ENCODE peak calls at places on chromosomes 13 and 19, in four cellular contexts. W is effector memory CD4-positive, alpha-beta T cell; J is left lung; U is PC-3. F is an unnamed sample. For H3K36me3, the result is how much of the 10 kb centered on the place peaks cover.

GRCh38 chr19:35533822-35534521 is 716 bp downstream of the GAPDHS start:
- DNase-seq in W (no peak), J (peak), U (no peak), F (peak)

GRCh38 chr13:62846302-62846701 is 1430.7 kb upstream of the PCDH20 start:
- DNase-seq in W (no peak), J (no peak), U (peak), F (no peak)

GRCh38 chr19:41928754-41929535 is 696 bp upstream of the ERFL start:
- DNase-seq in W (no peak), J (no peak), U (no peak), F (no peak)

GRCh38 chr13:85091835-85092234 is 707.4 kb downstream of the SLITRK6 start:
- DNase-seq in W (no peak), J (no peak), U (no peak), F (no peak)

GRCh38 chr13:40960721-40961120 is 58.4 kb downstream of the ELF1 start:
- DNase-seq in W (no peak), J (no peak), U (no peak), F (no peak)

GRCh38 chr13:110944121-110944967 is 29.5 kb upstream of the ANKRD10 start:
- DNase-seq in W (no peak), J (no peak), U (peak), F (peak)

GRCh38 chr13:106029901-106030300 is 505.6 kb downstream of the EFNB2 start:
- DNase-seq in W (no peak), J (no peak), U (no peak), F (no peak)

GRCh38 chr13:99971576-99972189 is at the start of gene ZIC5:
- DNase-seq in W (no peak), J (peak), U (no peak), F (no peak)

GRCh38 chr13:62933809-62934208 is 1518.2 kb upstream of the PCDH20 start:
- DNase-seq in W (no peak), J (no peak), U (no peak), F (no peak)

GRCh38 chr13:113119166-113119821 is 3.3 kb upstream of the F10 start:
- DNase-seq in W (no peak), J (peak), U (no peak), F (no peak)

GRCh38 chr13:25135896-25136295 is 36.2 kb downstream of the AMER2 start:
- DNase-seq in W (no peak), J (no peak), U (no peak), F (no peak)

GRCh38 chr19:1264801-1265610 is 4.1 kb upstream of the CIRBP start:
- DNase-seq in W (no peak), J (peak), U (peak), F (peak)

GRCh38 chr13:45564108-45564507 is 51.4 kb downstream of the ERICH6B start:
- DNase-seq in W (no peak), J (no peak), U (peak), F (peak)

GRCh38 chr19:932647-933552 is 7.1 kb downstream of the ARID3A start:
- DNase-seq in W (no peak), J (peak), U (no peak), F (peak)

GRCh38 chr19:17541184-17541759 is 14.2 kb upstream of the COLGALT1 start:
- DNase-seq in W (no peak), J (no peak), U (no peak), F (no peak)

GRCh38 chr19:20926796-20927195 is 3.7 kb downstream of the ZNF85 start:
- DNase-seq in W (no peak), J (no peak), U (no peak), F (no peak)

GRCh38 chr13:38376551-38376950 is 26.9 kb downstream of the UFM1 start:
- DNase-seq in W (no peak), J (no peak), U (no peak), F (no peak)

GRCh38 chr19:16301999-16302694 is 22.5 kb upstream of the KLF2 start:
- DNase-seq in W (no peak), J (no peak), U (peak), F (peak)

GRCh38 chr19:57818378-57818777 is 3.7 kb upstream of the ZNF552 start:
- DNase-seq in W (no peak), J (no peak), U (no peak), F (no peak)

GRCh38 chr19:16922592-16922934 is 33.8 kb downstream of the F2RL3 start:
- DNase-seq in W (no peak), J (no peak), U (no peak), F (no peak)

GRCh38 chr19:858868-859843 is at the start of gene CFD:
- DNase-seq in W (no peak), J (peak), U (no peak), F (no peak)

GRCh38 chr13:51562011-51562671 is 22.1 kb upstream of the WDFY2 start:
- DNase-seq in W (no peak), J (no peak), U (no peak), F (no peak)

GRCh38 chr13:46655727-46656180 is 102.8 kb downstream of the LRCH1 start:
- DNase-seq in W (no peak), J (no peak), U (no peak), F (peak)

GRCh38 chr13:41833201-41833600 is 127.7 kb downstream of the VWA8 start:
- DNase-seq in W (no peak), J (peak), U (peak), F (no peak)

GRCh38 chr19:31438401-31439269 is 89.4 kb upstream of the TSHZ3 start:
- DNase-seq in W (no peak), J (no peak), U (no peak), F (no peak)

GRCh38 chr13:78022164-78022877 is 103.7 kb upstream of the EDNRB start:
- DNase-seq in W (peak), J (no peak), U (peak), F (peak)

GRCh38 chr19:29687244-29687896 is 22.1 kb downstream of the PLEKHF1 start:
- DNase-seq in W (no peak), J (peak), U (peak), F (peak)

GRCh38 chr13:35963982-35964665 is 167.1 kb downstream of the DCLK1 start:
- DNase-seq in W (no peak), J (no peak), U (no peak), F (no peak)

GRCh38 chr19:12774588-12775555 is at the start of gene HOOK2:
- DNase-seq in W (peak), J (peak), U (peak), F (no peak)

GRCh38 chr19:19098703-19099632 is 35.2 kb downstream of the SLC25A42 start:
- DNase-seq in W (no peak), J (no peak), U (no peak), F (no peak)

DNA sequence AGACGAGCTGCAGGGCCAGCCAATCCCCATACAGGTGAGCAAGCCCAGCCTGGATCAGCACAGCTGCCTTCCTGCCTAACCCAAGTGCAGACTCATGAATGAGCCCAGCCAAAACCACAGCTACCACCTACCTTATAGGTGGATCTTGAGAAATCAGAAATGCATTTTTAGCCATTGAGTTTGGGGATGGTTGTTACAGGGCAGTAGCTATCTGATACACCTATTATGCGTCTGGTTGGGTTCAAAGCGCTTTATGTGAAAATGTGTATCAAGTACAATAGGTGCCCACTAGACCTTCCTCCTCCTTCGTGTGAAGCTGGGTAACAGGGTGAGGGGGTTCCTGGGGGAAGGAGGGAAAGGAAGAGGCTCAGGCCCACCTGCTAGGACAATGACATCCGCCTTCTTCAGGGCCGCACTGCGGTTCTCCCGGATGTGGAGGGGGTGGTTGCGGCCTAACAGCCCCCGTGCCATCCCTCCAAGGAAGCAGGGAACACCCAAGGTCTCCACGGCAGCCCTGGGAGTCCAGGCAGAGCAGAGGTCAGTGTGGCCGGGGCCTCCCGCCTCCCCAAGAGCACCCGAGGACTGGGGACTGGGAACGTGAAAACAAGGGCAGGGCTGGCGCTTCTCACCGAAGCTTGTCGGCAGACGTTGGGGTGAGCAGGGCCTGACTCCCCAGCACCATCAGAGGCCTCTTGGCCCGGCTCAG is 11.7 kb downstream of the SYDE1 start:
- DNase-seq in W (no peak), J (no peak), U (no peak), F (no peak)
- H3K36me3 ChIP-seq in W (half or more), J (under half), U (under half), F (half or more)

DNA sequence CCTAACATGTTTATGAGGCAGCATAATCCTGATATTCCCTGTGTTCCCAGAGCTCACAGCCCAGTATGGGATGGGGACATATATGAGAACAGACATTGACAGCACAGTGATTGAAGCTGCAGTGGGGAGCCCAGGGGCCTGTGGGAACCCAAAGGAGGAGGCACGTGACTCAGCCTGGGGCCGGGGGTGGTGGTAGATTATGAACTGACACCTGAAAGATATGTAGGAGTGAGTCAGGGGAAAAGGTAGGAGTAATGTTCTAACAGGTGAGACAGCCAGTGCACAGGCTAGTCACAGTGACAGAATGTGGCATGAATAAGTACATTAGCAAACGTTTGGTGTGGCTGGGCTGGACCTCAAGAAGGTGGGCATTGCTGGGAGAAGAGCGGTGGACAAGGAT is 29.0 kb downstream of the CKM start:
- DNase-seq in W (no peak), J (no peak), U (peak), F (no peak)
- H3K36me3 ChIP-seq in W (under half), J (under half), U (under half), F (under half)

GRCh38 chr19:49098795-49099194 is 13.5 kb downstream of the SNRNP70 start:
- DNase-seq in W (no peak), J (no peak), U (no peak), F (no peak)
- H3K36me3 ChIP-seq in W (half or more), J (under half), U (under half), F (half or more)

DNA sequence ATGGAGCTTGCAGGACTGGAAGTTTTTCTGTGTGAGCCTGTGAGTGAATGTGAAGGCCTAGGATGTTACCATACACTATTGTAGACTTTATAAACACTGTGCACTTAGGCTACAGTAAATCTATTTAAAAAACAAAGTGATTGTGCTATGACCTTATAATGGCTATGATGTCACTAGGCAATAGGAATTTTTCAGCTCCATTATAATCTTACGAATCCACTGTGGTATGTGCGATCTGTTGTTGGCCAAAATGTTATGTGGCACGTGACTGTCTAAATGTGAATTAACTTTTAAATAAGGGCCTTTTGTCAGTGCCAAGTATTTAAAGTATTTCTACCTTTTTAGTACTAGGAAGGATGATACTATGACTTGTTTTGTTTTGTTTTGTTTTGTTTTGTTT is 54.9 kb downstream of the DPY19L3 start:
- DNase-seq in W (no peak), J (no peak), U (no peak), F (no peak)
- H3K36me3 ChIP-seq in W (under half), J (under half), U (under half), F (under half)

GRCh38 chr19:40762754-40763153 is 11.8 kb downstream of the SNRPA start:
- DNase-seq in W (no peak), J (no peak), U (no peak), F (no peak)

GRCh38 chr19:40756502-40757110 is 5.6 kb downstream of the SNRPA start:
- DNase-seq in W (peak), J (no peak), U (peak), F (no peak)

GRCh38 chr19:40758491-40758890 is 7.5 kb downstream of the SNRPA start:
- DNase-seq in W (no peak), J (no peak), U (no peak), F (no peak)

GRCh38 chr19:40755248-40755624 is 4.2 kb downstream of the SNRPA start:
- DNase-seq in W (no peak), J (no peak), U (no peak), F (no peak)

GRCh38 chr19:40759352-40759751 is 8.3 kb downstream of the SNRPA start:
- DNase-seq in W (no peak), J (peak), U (no peak), F (no peak)
- H3K36me3 ChIP-seq in W (half or more), J (under half), U (half or more), F (half or more)

GRCh38 chr19:10136936-10137335 is 17.2 kb upstream of the EIF3G start:
- DNase-seq in W (no peak), J (no peak), U (no peak), F (no peak)

GRCh38 chr19:10137751-10138682 is 18.3 kb upstream of the EIF3G start:
- DNase-seq in W (no peak), J (no peak), U (no peak), F (no peak)

GRCh38 chr19:10139952-10140351 is 20.3 kb upstream of the EIF3G start:
- DNase-seq in W (no peak), J (no peak), U (no peak), F (no peak)

GRCh38 chr19:10141479-10141878 is 21.8 kb upstream of the EIF3G start:
- DNase-seq in W (no peak), J (no peak), U (no peak), F (no peak)

DNA sequence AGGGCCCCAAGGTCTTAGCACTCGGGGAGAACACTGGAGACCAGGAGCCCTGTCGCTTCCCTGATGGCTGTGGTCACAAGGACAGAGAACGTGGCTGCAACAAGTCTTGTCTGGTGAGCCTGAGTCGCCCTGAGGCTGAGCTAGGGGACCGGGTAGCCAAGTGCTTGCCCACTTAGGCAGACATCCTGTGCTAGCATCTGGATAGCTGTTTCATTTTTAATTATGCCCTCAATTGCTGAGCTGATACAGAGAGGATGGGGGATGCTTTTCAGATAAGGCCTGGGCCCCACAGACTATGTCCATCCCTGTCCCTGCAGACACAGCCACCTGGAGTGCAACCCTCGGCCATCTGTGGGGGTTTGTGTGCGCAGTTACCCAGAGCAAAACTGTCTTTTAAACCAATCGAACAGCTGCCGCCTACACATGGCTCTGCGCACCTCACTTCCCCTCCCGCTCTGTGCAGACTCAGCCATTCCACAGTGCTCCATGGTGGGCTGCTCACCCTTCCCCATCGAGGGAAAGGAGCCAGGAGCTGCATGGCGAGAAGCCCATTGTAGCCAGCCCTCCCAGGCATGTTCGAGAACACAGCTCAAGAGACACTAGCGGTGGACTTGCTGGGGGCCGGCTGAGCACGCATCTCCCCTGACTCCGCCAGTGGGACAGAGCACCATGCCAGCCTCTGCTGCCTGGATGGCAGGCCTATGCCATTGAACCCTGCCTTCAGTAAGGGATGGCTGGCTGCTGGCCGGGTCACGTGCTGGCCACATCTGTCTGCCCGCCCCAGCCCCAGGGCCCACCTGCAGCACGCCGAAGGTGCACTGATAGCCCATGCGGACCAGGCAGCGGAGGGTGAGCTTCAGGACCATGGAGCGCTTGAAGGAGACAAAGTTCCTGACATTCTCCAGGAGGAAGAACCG is 19.4 kb upstream of the EIF3G start:
- DNase-seq in W (no peak), J (no peak), U (no peak), F (no peak)
- H3K36me3 ChIP-seq in W (half or more), J (under half), U (half or more), F (half or more)

GRCh38 chr13:37277007-37277406 is 171.5 kb upstream of the CSNK1A1L start:
- DNase-seq in W (no peak), J (no peak), U (no peak), F (no peak)

GRCh38 chr13:37277435-37278144 is 172.1 kb upstream of the CSNK1A1L start:
- DNase-seq in W (no peak), J (no peak), U (no peak), F (no peak)
- H3K36me3 ChIP-seq in W (under half), J (under half), U (under half), F (under half)

DNA sequence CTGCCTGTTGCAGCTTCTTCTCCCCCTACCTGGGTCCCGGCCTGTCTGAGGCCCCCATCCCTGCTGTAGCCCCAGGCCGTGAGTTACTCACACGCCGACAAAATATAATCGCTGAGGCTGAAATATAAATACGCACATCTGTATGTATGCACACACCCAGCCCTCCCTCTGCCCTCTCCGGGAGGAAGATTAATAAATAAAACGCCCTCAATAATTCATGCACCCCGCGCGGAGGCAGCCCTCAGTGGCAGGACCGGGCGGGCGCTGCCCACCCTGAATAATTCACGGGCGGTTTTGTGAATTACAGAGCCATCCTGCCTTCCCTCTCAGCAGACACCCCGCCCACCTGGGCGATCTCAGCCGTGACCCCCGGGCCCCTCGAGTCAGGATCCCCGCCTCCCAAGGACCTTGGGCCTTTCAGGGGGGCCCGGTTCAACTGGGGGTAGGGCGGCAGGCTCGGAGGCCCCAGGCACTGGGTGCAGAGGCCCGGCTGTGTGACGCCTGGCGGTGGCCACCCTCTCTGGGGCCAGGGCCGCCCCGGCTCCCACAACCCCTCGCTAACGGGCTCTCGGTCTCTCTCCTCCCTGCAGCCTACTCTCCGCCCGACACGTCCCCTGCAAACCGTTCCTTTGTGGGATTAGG is 24.2 kb downstream of the SMIM24 start:
- DNase-seq in W (no peak), J (peak), U (no peak), F (no peak)
- H3K36me3 ChIP-seq in W (under half), J (under half), U (under half), F (under half)

F was measured in MG63.